ENCODE peak calls at places on chromosomes 5 and 9, in five cellular contexts. V is adrenal gland, B is suprapubic skin, F is PC-3, D is right atrium auricular region. N is an unnamed sample.

GRCh38 chr5:176776141-176776865 is 34.1 kb upstream of the UNC5A start:
- DNase-seq in D (peak; percentile 34), B (peak; percentile 70), V (no peak), F (no peak), N (no peak)

GRCh38 chr5:34897646-34898045 is 17.7 kb downstream of the RAD1 start:
- DNase-seq in V (no peak), B (no peak), D (no peak), F (peak; percentile 37), N (peak; percentile 9)

GRCh38 chr5:128199104-128199503 is 115.5 kb downstream of the SLC12A2 start:
- DNase-seq in D (no peak), F (peak; percentile 90), B (no peak), V (no peak), N (peak; percentile 34)

GRCh38 chr9:101126556-101126955 is 98.0 kb downstream of the PLPPR1 start:
- DNase-seq in F (no peak), V (no peak), B (no peak), D (no peak), N (no peak)

GRCh38 chr5:71693828-71694427 is 25.1 kb upstream of the CARTPT start:
- DNase-seq in F (no peak), D (no peak), V (no peak), B (no peak), N (no peak)

GRCh38 chr5:177505075-177505474 is 4.6 kb downstream of the DOK3 start:
- DNase-seq in V (no peak), F (no peak), D (no peak), B (no peak), N (no peak)

GRCh38 chr5:136197462-136198142 is 4.6 kb upstream of the SMIM32 start:
- DNase-seq in V (no peak), F (no peak), B (no peak), D (peak; percentile 26), N (no peak)

GRCh38 chr9:120366646-120367019 is 213.3 kb downstream of the CDK5RAP2 start:
- DNase-seq in V (peak; percentile 44), F (peak; percentile 76), D (no peak), B (no peak), N (peak; percentile 49)

GRCh38 chr9:20526500-20527319 is 95.6 kb downstream of the MLLT3 start:
- DNase-seq in D (no peak), V (no peak), B (no peak), F (no peak), N (peak; percentile 85)

GRCh38 chr5:27266184-27266583 is 227.8 kb upstream of the CDH9 start:
- DNase-seq in D (no peak), V (no peak), B (no peak), F (no peak), N (no peak)

GRCh38 chr9:81028504-81028903 is 660.8 kb downstream of the TLE1 start:
- DNase-seq in V (no peak), D (no peak), F (peak; percentile 91), B (no peak), N (peak; percentile 93)

GRCh38 chr5:105924366-105924765 is 1746.4 kb downstream of the EFNA5 start:
- DNase-seq in D (no peak), B (no peak), F (peak; percentile 27), V (no peak), N (peak; percentile 69)

GRCh38 chr9:109417585-109418544 is 80.2 kb downstream of the PTPN3 start:
- DNase-seq in V (no peak), B (no peak), D (no peak), F (no peak), N (no peak)

GRCh38 chr5:101364469-101364868 is 461.4 kb upstream of the ST8SIA4 start:
- DNase-seq in F (no peak), D (no peak), V (peak; percentile 19), B (no peak), N (no peak)

GRCh38 chr5:139908749-139909148 is 113.1 kb downstream of the PSD2 start:
- DNase-seq in B (no peak), D (peak; percentile 56), V (peak; percentile 63), F (no peak), N (peak; percentile 22)

GRCh38 chr5:141598389-141599360 is 20.1 kb downstream of the DIAPH1 start:
- DNase-seq in D (no peak), V (no peak), F (no peak), B (no peak), N (no peak)

GRCh38 chr5:126104951-126105350 is 318.3 kb upstream of the GRAMD2B start:
- DNase-seq in V (peak; percentile 16), D (no peak), B (no peak), F (no peak), N (no peak)

GRCh38 chr5:126103050-126103449 is 320.2 kb upstream of the GRAMD2B start:
- DNase-seq in V (no peak), F (no peak), D (no peak), B (no peak), N (no peak)

GRCh38 chr5:126104341-126104740 is 318.9 kb upstream of the GRAMD2B start:
- DNase-seq in D (no peak), F (no peak), B (no peak), V (no peak), N (no peak)

GRCh38 chr5:126101901-126102300 is 321.3 kb upstream of the GRAMD2B start:
- DNase-seq in F (no peak), B (no peak), V (no peak), D (no peak), N (no peak)

GRCh38 chr5:126103872-126104271 is 319.3 kb upstream of the GRAMD2B start:
- DNase-seq in D (no peak), F (no peak), B (no peak), V (no peak), N (no peak)
- TF ChIP-seq CTCF in D (no peak), F (no peak), B (no peak), V (no peak), N (no peak)

GRCh38 chr5:170917113-170917512 is 55.3 kb downstream of the RANBP17 start:
- DNase-seq in D (no peak), B (no peak), F (no peak), V (no peak), N (no peak)
- TF ChIP-seq CTCF in D (no peak), B (no peak), F (peak; percentile 43), V (peak; percentile 43), N (no peak)

GRCh38 chr5:7881091-7881490 is 12.1 kb downstream of the MTRR start:
- DNase-seq in B (no peak), F (no peak), D (no peak), V (no peak), N (no peak)

GRCh38 chr5:7884491-7885273 is 15.7 kb downstream of the MTRR start:
- DNase-seq in D (no peak), B (no peak), F (no peak), V (no peak), N (no peak)

GRCh38 chr5:7881816-7882215 is 12.9 kb downstream of the MTRR start:
- DNase-seq in D (no peak), B (no peak), V (no peak), F (no peak), N (no peak)

GRCh38 chr5:7882926-7883325 is 14.0 kb downstream of the MTRR start:
- DNase-seq in V (no peak), B (no peak), F (no peak), D (no peak), N (no peak)

DNA sequence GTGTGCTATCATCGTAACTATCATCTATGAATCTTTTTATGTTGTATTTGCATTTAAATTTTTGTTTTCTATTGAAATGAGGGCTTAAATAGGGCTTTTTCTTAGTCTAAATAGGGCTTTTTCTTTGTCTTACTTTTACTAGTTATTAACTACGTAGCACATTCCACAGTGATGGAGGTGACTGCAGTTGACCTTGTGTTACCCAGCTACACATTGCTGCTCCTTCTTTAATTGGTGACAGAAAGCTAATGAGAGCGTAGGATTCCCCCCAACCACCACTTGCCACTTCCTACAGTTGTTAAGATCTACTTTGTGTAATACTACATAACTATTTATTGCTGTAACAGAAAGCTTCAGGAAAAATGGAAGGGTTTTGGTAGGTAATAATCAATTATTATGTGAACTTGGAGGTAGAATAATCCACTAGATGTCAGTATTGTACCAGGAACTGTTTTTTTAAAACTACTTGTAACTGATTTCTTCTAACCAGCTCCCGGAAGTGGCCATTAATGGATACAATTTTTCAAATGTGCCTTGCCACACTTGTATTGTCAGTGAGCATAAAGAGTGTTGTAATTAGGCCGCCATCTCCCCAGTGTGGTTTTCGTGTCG is 18.0 kb downstream of the MTRR start:
- DNase-seq in F (peak; percentile 79), D (no peak), B (no peak), V (no peak), N (peak; percentile 36)
- TF ChIP-seq CTCF in F (peak; percentile 90), D (peak; percentile 68), B (peak; percentile 24), V (peak; percentile 60), N (peak; percentile 29)

DNA sequence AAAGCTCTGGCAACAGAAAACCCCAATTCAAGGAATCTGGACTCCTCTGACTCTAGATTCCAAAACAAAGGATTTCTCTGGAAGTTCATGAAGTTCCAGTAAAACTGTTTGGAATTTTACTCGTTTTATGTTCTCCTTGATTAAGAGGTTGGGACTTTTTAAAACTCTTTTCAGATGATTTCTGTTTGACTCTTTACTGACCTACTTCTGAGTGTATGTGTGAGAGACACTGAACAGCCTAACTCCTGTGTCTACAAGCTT is 64.8 kb downstream of the GNA14 start:
- DNase-seq in V (no peak), F (no peak), D (no peak), B (no peak), N (no peak)
- TF ChIP-seq CTCF in V (no peak), F (no peak), D (no peak), B (no peak), N (no peak)

GRCh38 chr9:85716031-85716877 is 25.5 kb downstream of the AGTPBP1 start:
- DNase-seq in D (no peak), V (no peak), F (peak; percentile 2), B (no peak), N (no peak)
- TF ChIP-seq CTCF in D (peak; percentile 34), V (no peak), F (no peak), B (no peak), N (no peak)

GRCh38 chr5:169550227-169550626 is 33.3 kb upstream of the SPDL1 start:
- DNase-seq in D (no peak), V (no peak), B (no peak), F (no peak), N (no peak)

GRCh38 chr5:169546346-169546745 is 37.2 kb upstream of the SPDL1 start:
- DNase-seq in B (no peak), D (no peak), F (no peak), V (no peak), N (peak; percentile 18)

GRCh38 chr5:169547508-169547907 is 36.1 kb upstream of the SPDL1 start:
- DNase-seq in D (no peak), B (no peak), V (no peak), F (peak; percentile 14), N (peak; percentile 7)

GRCh38 chr5:169549453-169549852 is 34.1 kb upstream of the SPDL1 start:
- DNase-seq in F (no peak), B (no peak), V (no peak), D (no peak), N (no peak)

DNA sequence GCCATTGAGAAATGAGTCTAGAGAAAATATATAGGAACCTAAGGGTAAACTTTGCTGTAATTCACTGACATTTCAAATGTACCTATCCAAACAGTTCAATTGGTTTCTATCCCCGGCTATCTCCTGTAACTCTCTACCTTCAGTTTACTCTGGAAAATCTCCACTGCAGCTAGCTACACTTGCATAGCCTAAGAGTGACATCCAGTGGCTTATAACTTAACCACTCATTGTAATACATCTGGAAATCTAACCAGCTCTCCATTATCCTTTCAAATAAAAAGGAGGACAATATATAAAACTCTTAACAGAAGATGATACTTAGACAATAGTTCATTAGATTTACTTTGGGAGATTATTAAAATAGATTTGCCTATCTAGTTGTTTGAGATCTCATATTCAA is 35.3 kb upstream of the SPDL1 start:
- DNase-seq in F (peak; percentile 66), V (no peak), B (no peak), D (no peak), N (peak; percentile 60)
- TF ChIP-seq CTCF in F (peak; percentile 67), V (peak; percentile 61), B (peak; percentile 9), D (peak; percentile 62), N (peak; percentile 51)

GRCh38 chr9:10268500-10269485 is 344.0 kb downstream of the PTPRD start:
- DNase-seq in B (no peak), D (no peak), F (peak; percentile 26), V (peak; percentile 55), N (peak; percentile 75)
- TF ChIP-seq CTCF in B (no peak), D (peak; percentile 62), F (peak; percentile 39), V (peak; percentile 64), N (peak; percentile 78)

N was measured in epithelial cell of esophagus.